ENCODE peak calls at places on chromosomes 13 and 19, in nine cellular contexts. N is neural progenitor cell, A is PC-3, V is GM23338, M is hepatocyte, H is GM23248, R is MM.1S, T is HCT116, J is SK-N-SH. B is an unnamed sample.

GRCh38 chr19:16588089-16588823 is 16.0 kb upstream of the SLC35E1 start:
- DNase-seq in N (no peak), A (no peak), V (peak), M (no peak), H (no peak), R (peak), T (no peak), J (peak), B (peak)

GRCh38 chr19:47240996-47241918 is 10.3 kb upstream of the BBC3 start:
- DNase-seq in N (peak), A (peak), V (peak), M (peak), H (peak), R (peak), T (peak), J (peak), B (peak)

GRCh38 chr13:50125556-50126377 is 110.5 kb downstream of the KCNRG start:
- DNase-seq in N (peak), A (peak), V (peak), M (peak), H (peak), R (peak), T (peak), J (peak), B (peak)

GRCh38 chr13:27372896-27373295 is 51.5 kb upstream of the GTF3A start:
- DNase-seq in N (peak), A (no peak), V (peak), M (peak), H (peak), R (no peak), T (no peak), J (no peak), B (no peak)

GRCh38 chr19:29690842-29691241 is 24.2 kb downstream of the C19orf12 start:
- DNase-seq in N (peak), A (peak), V (peak), M (no peak), H (peak), R (peak), T (peak), J (no peak), B (peak)

GRCh38 chr19:2663920-2664571 is 38.4 kb downstream of the GNG7 start:
- DNase-seq in N (no peak), A (no peak), V (no peak), M (no peak), H (no peak), R (peak), T (no peak), J (peak), B (peak)

GRCh38 chr19:39643591-39643990 is 12.1 kb upstream of the LGALS16 start:
- DNase-seq in N (no peak), A (no peak), V (no peak), M (no peak), H (no peak), R (no peak), T (no peak), J (no peak), B (no peak)

GRCh38 chr19:56748443-56748842 is 76.9 kb upstream of the ZNF835 start:
- DNase-seq in N (no peak), A (peak), V (peak), M (no peak), H (peak), R (no peak), T (no peak), J (peak), B (peak)

GRCh38 chr13:36275190-36276002 is 22.2 kb downstream of the CCDC169 start:
- DNase-seq in N (peak), A (peak), V (peak), M (peak), H (peak), R (peak), T (no peak), J (peak), B (peak)

GRCh38 chr13:51000576-51001260 is 91.1 kb downstream of the RNASEH2B start:
- DNase-seq in N (no peak), A (peak), V (no peak), M (no peak), H (peak), R (no peak), T (no peak), J (no peak), B (no peak)

GRCh38 chr13:106612688-106613087 is 44.8 kb upstream of the ARGLU1 start:
- DNase-seq in N (no peak), A (no peak), V (no peak), M (peak), H (peak), R (no peak), T (no peak), J (no peak), B (no peak)

DNA sequence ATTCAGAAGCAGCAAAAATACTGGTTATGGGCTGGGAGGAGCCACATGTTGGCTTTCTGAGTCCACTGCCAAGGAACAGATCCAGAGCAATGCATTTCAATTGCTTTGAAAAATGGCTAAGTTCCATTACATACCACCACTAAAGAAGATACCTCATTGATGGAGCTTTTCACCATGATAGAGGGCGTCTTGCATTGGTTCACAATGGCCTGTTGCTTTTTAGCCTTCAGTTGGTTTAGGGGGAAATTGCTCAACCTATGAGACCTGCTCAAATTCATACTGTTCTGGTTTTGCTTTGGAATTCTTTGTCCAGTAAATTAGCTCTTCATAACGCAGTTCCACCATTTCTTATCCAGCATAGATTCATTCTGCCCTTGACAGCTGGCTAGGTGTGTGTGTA is 21.2 kb upstream of the CPB2 start:
- DNase-seq in N (no peak), A (no peak), V (no peak), M (no peak), H (no peak), R (no peak), T (no peak), J (no peak), B (no peak)
- TF ChIP-seq EZH2phosphoT487 in N (no peak), A (no peak), V (no peak), M (no peak), H (no peak), R (no peak), T (no peak), J (no peak), B (no peak)

DNA sequence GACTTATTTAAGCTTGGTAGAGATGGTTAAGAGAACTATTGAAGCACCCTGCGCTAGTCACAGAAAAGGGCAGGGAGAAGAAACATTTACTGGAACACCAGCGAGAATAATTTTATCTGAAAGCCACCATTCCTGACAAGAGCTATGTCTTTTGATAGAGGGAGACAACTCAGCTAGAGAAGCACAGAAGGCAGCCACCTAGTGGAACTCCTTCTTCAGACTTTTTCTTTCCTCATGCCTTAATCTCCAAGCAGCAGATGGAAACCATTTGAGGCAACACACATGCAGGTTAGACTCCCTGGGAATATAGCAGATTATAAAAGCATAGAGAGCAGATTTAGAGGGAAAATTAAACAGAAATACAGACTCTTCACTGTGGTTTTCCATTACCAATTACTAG is 813.4 kb downstream of the SLITRK6 start:
- DNase-seq in N (no peak), A (no peak), V (peak), M (no peak), H (no peak), R (no peak), T (no peak), J (no peak), B (peak)
- TF ChIP-seq EZH2phosphoT487 in N (no peak), A (no peak), V (no peak), M (no peak), H (no peak), R (no peak), T (no peak), J (no peak), B (no peak)

GRCh38 chr19:45290381-45290931 is 32.2 kb downstream of the CKM start:
- DNase-seq in N (no peak), A (no peak), V (no peak), M (no peak), H (no peak), R (no peak), T (no peak), J (no peak), B (no peak)

GRCh38 chr19:45294291-45295029 is 28.2 kb downstream of the CKM start:
- DNase-seq in N (no peak), A (no peak), V (no peak), M (no peak), H (no peak), R (no peak), T (no peak), J (no peak), B (no peak)

GRCh38 chr19:45293682-45294081 is 29.0 kb downstream of the CKM start:
- DNase-seq in N (no peak), A (peak), V (no peak), M (no peak), H (no peak), R (no peak), T (no peak), J (no peak), B (no peak)

GRCh38 chr19:45295873-45296272 is 26.8 kb downstream of the CKM start:
- DNase-seq in N (no peak), A (no peak), V (no peak), M (no peak), H (no peak), R (no peak), T (no peak), J (no peak), B (no peak)

DNA sequence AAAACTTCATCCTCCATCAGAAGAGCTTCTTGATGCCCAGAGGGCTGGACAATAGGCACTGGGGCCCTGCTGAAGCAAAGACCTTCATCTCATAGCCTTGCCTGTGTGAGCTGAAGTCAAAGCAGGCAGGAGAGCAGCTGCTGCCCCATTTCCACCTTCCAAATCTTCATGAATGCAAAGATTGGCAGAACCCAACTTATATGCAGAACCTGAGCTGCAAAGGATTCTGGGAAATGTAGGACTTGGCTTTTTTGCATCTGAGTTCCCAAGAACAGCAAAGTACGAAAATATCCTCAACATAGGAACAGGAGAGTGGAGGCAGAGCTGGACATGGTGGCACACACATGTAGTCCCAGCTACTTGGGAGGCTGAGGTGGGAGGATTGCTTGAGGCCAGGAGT is 30.8 kb downstream of the CKM start:
- DNase-seq in N (no peak), A (no peak), V (no peak), M (no peak), H (no peak), R (no peak), T (no peak), J (no peak), B (no peak)
- TF ChIP-seq EZH2phosphoT487 in N (no peak), A (no peak), V (no peak), M (no peak), H (no peak), R (no peak), T (no peak), J (no peak), B (no peak)

GRCh38 chr13:39269004-39269403 is 230.7 kb downstream of the NHLRC3 start:
- DNase-seq in N (no peak), A (no peak), V (no peak), M (no peak), H (no peak), R (no peak), T (no peak), J (no peak), B (no peak)

GRCh38 chr13:39273953-39274352 is 235.7 kb downstream of the NHLRC3 start:
- DNase-seq in N (peak), A (peak), V (peak), M (peak), H (no peak), R (no peak), T (no peak), J (no peak), B (peak)

GRCh38 chr13:39279077-39279476 is 240.8 kb downstream of the NHLRC3 start:
- DNase-seq in N (no peak), A (no peak), V (no peak), M (no peak), H (no peak), R (no peak), T (no peak), J (no peak), B (no peak)

GRCh38 chr13:39269411-39269810 is 231.2 kb downstream of the NHLRC3 start:
- DNase-seq in N (no peak), A (no peak), V (no peak), M (no peak), H (no peak), R (no peak), T (no peak), J (no peak), B (no peak)

DNA sequence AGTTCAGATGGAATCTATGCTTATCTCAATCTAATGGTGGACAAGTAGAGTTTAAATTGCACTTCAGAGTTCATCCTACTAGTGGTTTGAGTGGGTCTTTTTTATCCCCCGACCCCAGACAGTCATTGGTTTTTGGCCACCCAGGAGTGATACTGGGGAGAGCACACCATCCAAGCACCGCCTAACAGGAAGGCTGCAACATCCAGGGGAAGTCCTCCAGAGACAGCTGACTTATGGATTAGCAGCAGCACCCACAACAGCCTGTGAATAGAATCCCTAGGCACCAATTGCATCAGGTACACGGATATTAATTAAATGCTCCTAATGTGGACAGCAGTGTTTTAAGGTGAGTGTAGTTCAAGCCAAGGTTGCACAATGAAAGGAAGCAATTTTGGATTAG is 236.7 kb downstream of the NHLRC3 start:
- DNase-seq in N (no peak), A (no peak), V (no peak), M (no peak), H (no peak), R (no peak), T (no peak), J (no peak), B (no peak)
- TF ChIP-seq EZH2phosphoT487 in N (no peak), A (no peak), V (no peak), M (no peak), H (no peak), R (no peak), T (no peak), J (no peak), B (no peak)

DNA sequence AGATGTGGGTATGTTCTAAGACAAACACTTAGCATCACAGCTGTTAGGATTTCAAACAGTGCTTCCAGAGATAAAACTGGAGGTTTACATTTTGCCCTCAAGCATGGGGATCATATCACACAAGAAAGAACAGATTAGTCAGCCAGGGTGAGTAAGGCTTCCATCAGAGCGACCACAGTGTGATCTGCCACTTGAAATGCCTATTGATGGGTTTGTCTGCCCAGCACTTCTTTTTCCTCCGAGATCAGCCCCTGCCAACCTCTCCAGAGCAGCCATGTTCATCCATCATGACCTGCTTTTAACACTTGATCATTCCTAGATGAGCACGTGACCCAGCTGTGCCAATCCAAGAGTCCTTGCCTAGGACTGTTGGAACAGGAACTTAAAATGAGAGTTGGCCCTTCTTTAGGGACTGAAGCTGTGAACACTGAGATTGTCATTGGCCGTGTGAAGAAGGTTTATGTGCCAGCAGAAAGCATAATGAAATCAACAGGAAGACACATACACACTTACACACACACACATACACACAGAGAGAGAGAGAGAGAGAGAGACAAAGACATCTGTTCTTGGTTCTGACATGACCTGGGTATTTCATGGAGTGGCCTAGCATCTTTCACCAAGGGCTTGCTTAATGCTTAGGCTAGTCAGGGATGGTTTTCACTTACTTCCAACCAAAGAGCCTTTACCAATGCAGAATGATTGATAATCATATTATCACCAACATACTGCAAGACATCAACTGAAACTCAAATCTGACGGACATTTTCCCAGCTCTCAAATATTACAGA is 5.2 kb upstream of the CEBPG start:
- DNase-seq in N (no peak), A (peak), V (no peak), M (no peak), H (peak), R (no peak), T (no peak), J (no peak), B (no peak)
- TF ChIP-seq EZH2phosphoT487 in N (no peak), A (no peak), V (no peak), M (no peak), H (no peak), R (no peak), T (no peak), J (no peak), B (no peak)

DNA sequence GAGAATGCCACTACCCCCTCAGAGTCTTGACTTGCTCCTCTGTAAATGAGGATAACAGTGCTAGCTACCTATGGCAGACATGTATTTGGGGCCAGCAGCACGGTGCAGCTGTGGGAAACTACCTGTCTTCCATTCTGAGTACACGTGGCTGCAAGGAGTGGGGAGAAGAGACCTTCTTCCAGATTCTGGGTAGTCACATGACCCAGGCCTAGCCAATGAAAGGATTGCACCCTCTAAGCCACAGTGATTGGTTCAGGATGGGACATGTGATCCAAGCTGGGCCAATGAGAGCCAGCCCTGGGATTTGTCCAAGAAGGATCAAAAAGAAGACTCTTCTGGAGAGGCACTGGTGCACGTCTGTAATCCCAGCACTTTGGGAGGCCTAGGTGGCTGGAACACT is 5.5 kb downstream of the ZNRF4 start:
- DNase-seq in N (no peak), A (no peak), V (no peak), M (no peak), H (no peak), R (no peak), T (no peak), J (no peak), B (no peak)
- TF ChIP-seq EZH2phosphoT487 in N (no peak), A (no peak), V (no peak), M (no peak), H (no peak), R (no peak), T (no peak), J (no peak), B (no peak)

GRCh38 chr13:80508031-80508430 is 167.1 kb upstream of the SPRY2 start:
- DNase-seq in N (no peak), A (no peak), V (no peak), M (no peak), H (no peak), R (no peak), T (no peak), J (no peak), B (no peak)
- TF ChIP-seq EZH2phosphoT487 in N (no peak), A (no peak), V (no peak), M (no peak), H (no peak), R (no peak), T (no peak), J (no peak), B (no peak)